ENCODE peak calls at places on chromosomes 1 and 21, in seven cellular contexts. P, G, Q, M, T, J and H are unnamed samples.

GRCh38 chr21:29371464-29371863 is 72.7 kb downstream of the BACH1 start:
- DNase-seq in P (no peak), G (no peak), Q (no peak), M (no peak), T (no peak), J (no peak), H (no peak)

GRCh38 chr1:209095627-209096595 is 487.6 kb upstream of the CAMK1G start:
- DNase-seq in P (no peak), G (no peak), Q (peak; percentile 94), M (peak; percentile 29), T (peak; percentile 90), J (peak; percentile 51), H (no peak)

GRCh38 chr1:44672254-44672955 is 1.9 kb downstream of the TMEM53 start:
- DNase-seq in P (no peak), G (no peak), Q (peak; percentile 82), M (no peak), T (peak; percentile 39), J (peak; percentile 26), H (no peak)

GRCh38 chr1:18547460-18547859 is 66.7 kb downstream of the KLHDC7A start:
- DNase-seq in P (no peak), G (no peak), Q (no peak), M (no peak), T (no peak), J (no peak), H (no peak)

GRCh38 chr1:16716691-16717173 is 23.6 kb upstream of the RNU1-4 start:
- DNase-seq in P (peak; percentile 57), G (no peak), Q (no peak), M (no peak), T (no peak), J (no peak), H (no peak)

GRCh38 chr1:40404670-40405462 is 31.3 kb downstream of the SMAP2 start:
- DNase-seq in P (no peak), G (peak; percentile 17), Q (peak; percentile 64), M (no peak), T (peak; percentile 44), J (peak; percentile 43), H (peak; percentile 65)

GRCh38 chr1:30888391-30888790 is 20.2 kb downstream of the SDC3 start:
- DNase-seq in P (no peak), G (no peak), Q (peak; percentile 24), M (peak; percentile 98), T (no peak), J (peak; percentile 71), H (no peak)

GRCh38 chr1:107141491-107142369 is 891 bp downstream of the NTNG1 start:
- DNase-seq in P (peak; percentile 58), G (peak; percentile 77), Q (peak; percentile 80), M (no peak), T (no peak), J (peak; percentile 37), H (peak; percentile 86)

GRCh38 chr1:14842891-14843290 is 244.4 kb downstream of the KAZN start:
- DNase-seq in P (no peak), G (no peak), Q (no peak), M (no peak), T (no peak), J (peak; percentile 87), H (no peak)

GRCh38 chr1:19315378-19316206 is 3.5 kb downstream of the SLC66A1 start:
- DNase-seq in P (no peak), G (no peak), Q (peak; percentile 83), M (no peak), T (no peak), J (no peak), H (no peak)

GRCh38 chr1:56872597-56872996 is 18.0 kb downstream of the C8A start:
- DNase-seq in P (no peak), G (no peak), Q (peak; percentile 50), M (peak; percentile 7), T (no peak), J (no peak), H (no peak)

GRCh38 chr1:225483818-225484656 is 56.2 kb upstream of the LBR start:
- DNase-seq in P (no peak), G (no peak), Q (no peak), M (no peak), T (no peak), J (no peak), H (no peak)

GRCh38 chr1:67367370-67368345 is 60.0 kb downstream of the IL12RB2 start:
- DNase-seq in P (peak; percentile 69), G (peak; percentile 23), Q (peak; percentile 54), M (no peak), T (no peak), J (peak; percentile 20), H (peak; percentile 79)

GRCh38 chr1:168473164-168473563 is 70.6 kb downstream of the XCL2 start:
- DNase-seq in P (no peak), G (no peak), Q (no peak), M (no peak), T (no peak), J (no peak), H (no peak)

GRCh38 chr1:204112876-204113730 is 38.7 kb downstream of the ETNK2 start:
- DNase-seq in P (no peak), G (no peak), Q (no peak), M (no peak), T (no peak), J (no peak), H (no peak)

GRCh38 chr1:153779781-153780541 is 4.8 kb downstream of the SLC27A3 start:
- DNase-seq in P (no peak), G (no peak), Q (no peak), M (no peak), T (no peak), J (no peak), H (no peak)

GRCh38 chr1:153565529-153566374 is at the start of gene S100A2:
- DNase-seq in P (no peak), G (peak; percentile 29), Q (peak; percentile 99), M (peak; percentile 79), T (no peak), J (peak; percentile 92), H (no peak)

GRCh38 chr1:74767490-74767889 is 34.5 kb downstream of the TYW3 start:
- DNase-seq in P (no peak), G (no peak), Q (peak; percentile 22), M (no peak), T (no peak), J (no peak), H (no peak)

GRCh38 chr1:84668185-84668584 is 22.1 kb downstream of the SSX2IP start:
- DNase-seq in P (no peak), G (no peak), Q (no peak), M (no peak), T (no peak), J (peak; percentile 12), H (no peak)